ENCODE peak calls at places on chromosome 4, in nine cellular contexts. W, J, N, F, I, U, V, K and D are unnamed samples.

GRCh38 chr4:116016201-116016600 is 902.8 kb upstream of the NDST4 start:
- DNase-seq in U (no peak), N (no peak), W (no peak), F (no peak), J (no peak), I (peak), K (no peak), V (no peak), D (no peak)

GRCh38 chr4:7343353-7343655 is 91.4 kb downstream of the PSAPL1 start:
- DNase-seq in V (no peak), K (no peak), I (no peak), W (no peak), N (no peak), F (no peak), U (no peak), J (no peak), D (no peak)

GRCh38 chr4:105455182-105455581 is 18.7 kb downstream of the PPA2 start:
- DNase-seq in K (no peak), I (no peak), J (no peak), U (no peak), V (no peak), W (no peak), N (no peak), F (no peak), D (no peak)

GRCh38 chr4:87865288-87865687 is 32.5 kb downstream of the MEPE start:
- DNase-seq in J (no peak), W (no peak), U (no peak), N (no peak), K (no peak), F (no peak), I (peak), V (no peak), D (no peak)

GRCh38 chr4:185881427-185881826 is 69.4 kb upstream of the SORBS2 start:
- DNase-seq in N (no peak), I (peak), U (no peak), V (no peak), W (no peak), J (no peak), F (no peak), K (no peak), D (no peak)

GRCh38 chr4:7701866-7702649 is 237.6 kb downstream of the AFAP1 start:
- DNase-seq in U (no peak), V (no peak), N (no peak), J (no peak), F (no peak), K (no peak), I (no peak), W (no peak), D (no peak)

GRCh38 chr4:7683126-7683703 is 248.5 kb upstream of the PSAPL1 start:
- DNase-seq in V (no peak), I (no peak), F (no peak), N (no peak), W (no peak), J (no peak), U (no peak), K (no peak), D (no peak)

GRCh38 chr4:90950385-90950841 is 823.2 kb downstream of the CCSER1 start:
- DNase-seq in V (no peak), K (no peak), I (peak), F (no peak), N (no peak), U (no peak), W (no peak), J (no peak), D (no peak)

GRCh38 chr4:79413032-79413431 is 5.0 kb upstream of the GK2 start:
- DNase-seq in W (no peak), I (no peak), N (no peak), J (no peak), U (no peak), V (no peak), K (no peak), F (no peak), D (no peak)

GRCh38 chr4:123127218-123127617 is 204.8 kb upstream of the NUDT6 start:
- DNase-seq in I (peak), J (no peak), W (no peak), F (no peak), V (peak), N (no peak), U (no peak), K (no peak), D (no peak)

GRCh38 chr4:65668201-65669007 is 1.9 kb downstream of the EPHA5 start:
- DNase-seq in J (no peak), W (no peak), U (no peak), N (no peak), F (no peak), K (no peak), V (no peak), I (peak), D (no peak)

GRCh38 chr4:114727426-114727825 is 128.8 kb downstream of the UGT8 start:
- DNase-seq in J (no peak), I (peak), U (no peak), V (no peak), N (no peak), F (no peak), W (no peak), K (no peak), D (no peak)

GRCh38 chr4:138158746-138159297 is 83.3 kb downstream of the SLC7A11 start:
- DNase-seq in V (no peak), F (no peak), I (peak), U (no peak), N (no peak), J (no peak), K (no peak), W (no peak), D (no peak)

GRCh38 chr4:135256111-135256510 is 1054.5 kb upstream of the PABPC4L start:
- DNase-seq in F (no peak), U (no peak), W (no peak), J (no peak), N (no peak), I (peak), V (no peak), K (no peak), D (no peak)

GRCh38 chr4:128848461-128848860 is 39.0 kb downstream of the JADE1 start:
- DNase-seq in F (no peak), N (no peak), K (no peak), V (no peak), I (peak), W (no peak), U (no peak), J (no peak), D (no peak)

GRCh38 chr4:100984901-100985300 is 362.4 kb downstream of the PPP3CA start:
- DNase-seq in V (no peak), U (no peak), W (no peak), F (no peak), N (no peak), K (no peak), J (no peak), I (peak), D (no peak)

GRCh38 chr4:82710202-82710929 is 88.2 kb downstream of the SCD5 start:
- DNase-seq in J (peak), W (no peak), F (no peak), U (no peak), N (no peak), K (no peak), V (no peak), I (no peak), D (no peak)